ENCODE peak calls at places on chromosomes 7 and 10, in four cellular contexts. Q is astrocyte, S is right lobe of liver, U is neural progenitor cell. L is an unnamed sample.

GRCh38 chr7:135670179-135670578 is 7.9 kb downstream of the STMP1 start:
- DNase-seq in S (no peak), Q (peak), U (no peak), L (no peak)

GRCh38 chr7:18844735-18845134 is 272.7 kb downstream of the TWIST1 start:
- DNase-seq in U (no peak), Q (no peak), S (no peak), L (no peak)

GRCh38 chr7:156751319-156751718 is 110.7 kb downstream of the RNF32 start:
- DNase-seq in Q (peak), S (no peak), U (no peak), L (no peak)

GRCh38 chr7:46682841-46683624 is 762.0 kb upstream of the IGFBP3 start:
- DNase-seq in S (no peak), U (no peak), Q (peak), L (no peak)

GRCh38 chr10:1662361-1663025 is 74.8 kb downstream of the ADARB2 start:
- DNase-seq in U (no peak), S (no peak), Q (no peak), L (no peak)

GRCh38 chr10:24727811-24728210 is 4.1 kb upstream of the ARHGAP21 start:
- DNase-seq in Q (no peak), U (peak), S (no peak), L (peak)

GRCh38 chr7:70271617-70272081 is 673.4 kb downstream of the AUTS2 start:
- DNase-seq in U (no peak), S (no peak), Q (peak), L (no peak)

GRCh38 chr7:75879771-75880184 is 944 bp downstream of the RHBDD2 start:
- DNase-seq in U (peak), Q (peak), S (no peak), L (no peak)

DNA sequence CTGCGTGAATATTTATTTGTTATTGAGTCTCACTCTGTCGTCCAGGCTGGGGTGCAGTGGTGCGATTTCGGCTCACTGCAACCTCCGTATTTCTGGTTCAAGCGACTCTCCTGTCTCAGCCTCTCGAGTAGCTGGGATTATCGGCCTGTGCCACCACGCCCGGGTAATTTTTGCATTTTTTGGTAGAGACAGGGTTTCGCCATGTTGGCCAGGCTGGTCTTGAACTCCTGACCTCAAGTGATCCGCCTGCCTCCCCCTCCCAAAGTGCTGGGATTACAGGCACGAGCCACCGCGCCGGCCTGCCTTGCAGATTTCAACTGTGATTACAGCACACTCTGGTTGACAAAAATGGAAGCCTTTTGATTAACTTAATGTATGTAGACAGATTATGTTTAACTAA is 730.0 kb upstream of the VSTM2A start:
- DNase-seq in Q (no peak), U (no peak), S (no peak), L (no peak)
- H3K4me3 ChIP-seq in Q (no peak), U (no peak), S (no peak), L (no peak)

DNA sequence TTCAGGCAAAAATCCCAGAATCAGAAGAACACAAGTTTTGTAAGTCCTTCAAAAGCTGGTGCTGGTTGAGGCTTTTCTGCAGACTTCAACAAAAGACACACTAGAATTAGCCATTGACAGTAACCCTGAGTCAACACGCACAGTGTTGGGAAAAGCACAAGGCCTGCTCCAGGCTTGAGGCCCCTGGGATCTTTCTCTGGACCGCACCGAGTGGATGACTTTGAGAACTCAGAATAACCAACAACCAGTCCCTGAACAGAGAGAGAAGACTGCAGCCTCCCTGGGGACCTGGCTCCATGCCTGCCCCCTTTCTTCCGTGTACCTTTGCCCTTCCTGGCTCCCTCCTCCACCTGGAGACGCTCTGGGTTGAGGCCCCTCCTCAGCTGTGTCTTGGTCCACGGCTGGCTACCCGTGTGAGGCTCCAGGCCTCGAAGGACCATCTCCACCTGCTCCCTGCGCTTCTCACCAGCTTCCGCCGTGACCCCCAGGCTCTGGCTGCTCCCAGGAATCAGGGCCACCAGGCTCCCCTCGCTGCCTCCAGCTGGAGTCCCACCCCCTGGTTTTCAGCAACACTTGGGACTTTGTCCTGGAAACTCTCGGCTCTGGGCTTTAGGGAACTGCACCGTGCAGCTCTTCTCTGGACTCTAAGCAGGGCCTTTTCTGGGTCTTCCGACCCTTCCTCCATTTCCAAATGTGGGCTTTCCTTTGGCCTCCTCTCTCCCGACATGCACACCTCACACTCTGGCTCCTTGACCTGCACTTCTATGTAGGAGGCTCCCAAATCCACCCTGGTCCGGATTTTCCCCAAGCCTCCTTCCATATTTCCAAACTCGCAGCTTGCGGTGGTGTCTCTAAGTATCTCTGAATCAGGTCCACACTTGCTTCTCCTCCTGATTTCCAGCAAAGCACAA is 28.2 kb downstream of the DIP2C start:
- DNase-seq in U (no peak), Q (no peak), S (no peak), L (peak)
- H3K27ac ChIP-seq in U (no peak), Q (no peak), S (no peak), L (no peak)

GRCh38 chr7:98285132-98286092 is 3.9 kb downstream of the BRI3 start:
- DNase-seq in S (no peak), U (no peak), Q (no peak), L (no peak)
- H3K4me3 ChIP-seq in S (peak), U (no peak), Q (peak), L (no peak)

DNA sequence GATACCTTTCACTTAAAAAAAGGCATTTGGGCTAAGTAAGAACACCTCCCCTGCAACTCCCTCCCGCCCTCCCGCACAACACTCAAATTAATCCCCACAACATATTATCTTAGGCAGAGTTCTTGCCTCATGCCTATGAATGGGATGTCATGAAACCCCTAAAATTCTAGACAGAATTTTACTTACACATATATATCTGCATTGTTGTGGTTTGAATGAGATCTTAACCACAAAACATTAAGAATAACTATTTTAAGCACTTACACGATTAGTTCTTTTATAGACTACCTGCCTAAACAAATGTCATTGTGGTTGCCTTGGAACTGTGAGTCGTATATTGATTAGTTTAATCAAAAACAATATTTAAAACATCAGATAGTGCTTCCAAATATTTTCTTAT is 4.5 kb upstream of the ITGB1 start:
- DNase-seq in U (no peak), S (no peak), Q (peak), L (no peak)
- H3K27ac ChIP-seq in U (no peak), S (peak), Q (peak), L (no peak)

DNA sequence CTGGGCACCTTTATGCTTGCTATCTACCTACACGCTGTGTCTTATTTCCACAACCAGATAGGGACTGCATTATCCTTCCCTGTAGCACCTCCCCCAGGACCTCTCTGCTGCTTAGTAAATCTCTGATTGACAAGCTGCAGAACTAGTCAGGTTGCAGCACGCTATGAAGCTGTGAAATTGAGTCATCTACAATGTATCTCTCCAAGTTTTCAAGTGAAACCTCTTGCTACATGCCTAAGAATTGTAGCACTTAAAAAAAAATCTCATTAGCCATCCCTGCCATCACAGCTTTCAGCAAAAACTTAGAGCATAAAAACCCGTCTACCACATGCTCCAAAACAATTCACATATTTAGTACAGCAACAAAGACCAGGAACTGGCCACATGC is 69.7 kb upstream of the FGFR2 start:
- DNase-seq in U (no peak), S (no peak), Q (peak), L (no peak)
- H3K4me3 ChIP-seq in U (no peak), S (no peak), Q (no peak), L (no peak)

GRCh38 chr7:28625446-28625845 is 213.1 kb downstream of the CREB5 start:
- DNase-seq in U (no peak), Q (no peak), S (no peak), L (no peak)

GRCh38 chr7:28626629-28627262 is 214.4 kb downstream of the CREB5 start:
- DNase-seq in U (peak), S (no peak), Q (peak), L (peak)

GRCh38 chr7:28627869-28628268 is 215.6 kb downstream of the CREB5 start:
- DNase-seq in S (no peak), U (no peak), Q (no peak), L (no peak)

GRCh38 chr7:28626191-28626590 is 213.9 kb downstream of the CREB5 start:
- DNase-seq in U (no peak), S (no peak), Q (no peak), L (no peak)

GRCh38 chr7:28627263-28627653 is 214.9 kb downstream of the CREB5 start:
- DNase-seq in S (no peak), U (no peak), Q (peak), L (no peak)
- H3K27ac ChIP-seq in S (no peak), U (no peak), Q (no peak), L (no peak)

DNA sequence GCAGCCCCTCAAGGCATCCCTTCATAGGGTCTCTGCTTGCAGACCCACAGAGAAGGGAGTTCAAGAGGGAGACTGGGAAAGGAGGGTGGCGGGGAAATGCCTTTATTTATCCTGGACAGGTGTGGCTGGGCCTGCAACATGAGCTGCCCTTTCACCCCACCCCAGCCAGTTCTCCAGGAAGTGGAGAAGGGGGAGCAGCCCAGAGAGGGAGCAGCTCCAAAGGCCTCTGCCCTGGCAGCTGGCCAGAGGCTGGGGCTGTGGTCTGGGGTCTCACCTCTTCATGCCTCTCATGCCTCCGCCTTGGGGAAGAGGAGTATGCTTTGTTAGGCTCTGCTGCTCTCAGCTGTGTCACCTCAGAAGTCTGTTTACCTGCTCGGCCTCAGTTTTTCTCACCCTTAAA is 3.1 kb downstream of the LDB3 start:
- DNase-seq in S (no peak), U (no peak), Q (no peak), L (no peak)
- H3K4me3 ChIP-seq in S (no peak), U (no peak), Q (no peak), L (no peak)